ENCODE peak calls at places on chromosomes 7 and 10, in six cellular contexts. L is GM04503; A is T-helper 9 cell; K is BE2C; Y is OCI-LY7; I is activated naive CD8-positive, alpha-beta T cell treated with anti-CD3 and anti-CD28 coated beads, Interleukin-2, amount 50 U/mL, for 24 hours. P is an unnamed sample.

GRCh38 chr10:62690703-62691102 is 113.8 kb upstream of the ADO start:
- DNase-seq in L (no peak), A (no peak), K (no peak), Y (peak), I (peak), P (no peak)

GRCh38 chr7:100965723-100966541 is 3.4 kb upstream of the MUC12 start:
- DNase-seq in L (no peak), A (peak), K (peak), Y (peak), I (peak), P (peak)

GRCh38 chr7:128906766-128907559 is 3.5 kb downstream of the KCP start:
- DNase-seq in L (no peak), A (no peak), K (no peak), Y (no peak), I (no peak), P (no peak)

GRCh38 chr7:40597517-40597916 is 462.7 kb downstream of the SUGCT start:
- DNase-seq in L (no peak), A (no peak), K (no peak), Y (no peak), I (no peak), P (no peak)

GRCh38 chr7:25968205-25968993 is 183.6 kb upstream of the NFE2L3 start:
- DNase-seq in L (no peak), A (no peak), K (no peak), Y (peak), I (peak), P (peak)

GRCh38 chr10:99344715-99345114 is 15.6 kb downstream of the CNNM1 start:
- DNase-seq in L (no peak), A (no peak), K (no peak), Y (no peak), I (no peak), P (no peak)

GRCh38 chr10:6163364-6164270 is 39.1 kb upstream of the PFKFB3 start:
- DNase-seq in L (peak), A (peak), K (peak), Y (peak), I (peak), P (peak)

GRCh38 chr10:128869101-128869712 is 597.8 kb upstream of the MGMT start:
- DNase-seq in L (no peak), A (no peak), K (no peak), Y (no peak), I (no peak), P (no peak)

GRCh38 chr10:110479710-110480109 is 18.0 kb upstream of the DUSP5 start:
- DNase-seq in L (no peak), A (no peak), K (no peak), Y (no peak), I (no peak), P (no peak)

GRCh38 chr10:78260141-78260540 is 226.5 kb downstream of the RPS24 start:
- DNase-seq in L (no peak), A (no peak), K (peak), Y (no peak), I (no peak), P (no peak)

GRCh38 chr7:136168021-136168420 is 190.9 kb upstream of the MTPN start:
- DNase-seq in L (no peak), A (no peak), K (no peak), Y (no peak), I (no peak), P (no peak)

GRCh38 chr7:120950026-120950538 is 495 bp upstream of the ING3 start:
- DNase-seq in L (no peak), A (no peak), K (no peak), Y (peak), I (no peak), P (no peak)

GRCh38 chr10:88793747-88794299 is 8.7 kb upstream of the LIPM start:
- DNase-seq in L (no peak), A (no peak), K (no peak), Y (no peak), I (no peak), P (no peak)

GRCh38 chr7:66352071-66352470 is 146.9 kb downstream of the TPST1 start:
- DNase-seq in L (no peak), A (no peak), K (no peak), Y (no peak), I (no peak), P (no peak)

GRCh38 chr7:598899-599298 is 79.3 kb upstream of the PDGFA start:
- DNase-seq in L (no peak), A (no peak), K (no peak), Y (no peak), I (no peak), P (no peak)

GRCh38 chr7:38880454-38880853 is 28.5 kb downstream of the VPS41 start:
- DNase-seq in L (no peak), A (no peak), K (no peak), Y (no peak), I (no peak), P (no peak)

P was measured in stimulated activated naive B cell treated with anti-CD40 and anti-IgM and Interleukin-4, amounts not matched to agents 10 μg/mL and 1 μg/mL and 100 μg/mL, for 72 hours.